ENCODE peak calls at places on chromosomes 5 and 9, in four cellular contexts. O, Y, G and W are unnamed samples.

GRCh38 chr9:113898151-113898550 is 22.0 kb downstream of the ZNF618 start:
- DNase-seq in O (no peak), Y (no peak), G (no peak), W (no peak)

GRCh38 chr9:20524776-20525175 is 97.5 kb downstream of the MLLT3 start:
- DNase-seq in G (peak), O (no peak), Y (no peak), W (no peak)

GRCh38 chr5:173597304-173597703 is 19.1 kb downstream of the BOD1 start:
- DNase-seq in O (no peak), Y (no peak), G (no peak), W (no peak)

GRCh38 chr5:127515693-127516440 is 1.6 kb upstream of the PRRC1 start:
- DNase-seq in G (no peak), Y (no peak), O (no peak), W (no peak)

GRCh38 chr5:51521583-51521982 is 138.3 kb downstream of the ISL1 start:
- DNase-seq in Y (no peak), O (no peak), G (no peak), W (no peak)

GRCh38 chr5:60161340-60161934 is 267.9 kb upstream of the PDE4D start:
- DNase-seq in Y (no peak), G (peak), O (no peak), W (peak)

GRCh38 chr5:2143646-2144386 is 261.1 kb upstream of the IRX4 start:
- DNase-seq in G (no peak), O (no peak), Y (no peak), W (no peak)

GRCh38 chr5:178677429-178677828 is 50.6 kb upstream of the CLK4 start:
- DNase-seq in G (no peak), Y (no peak), O (no peak), W (no peak)

GRCh38 chr9:122991370-122991830 is 42.1 kb upstream of the GPR21 start:
- DNase-seq in O (peak), Y (peak), G (peak), W (peak)

GRCh38 chr5:117077142-117077541 is 502.5 kb upstream of the SEMA6A start:
- DNase-seq in G (no peak), O (no peak), Y (no peak), W (no peak)

GRCh38 chr9:98518556-98518955 is 190.2 kb downstream of the GABBR2 start:
- DNase-seq in G (no peak), Y (no peak), O (no peak), W (no peak)

GRCh38 chr5:114952876-114953275 is 216.8 kb downstream of the TRIM36 start:
- DNase-seq in Y (no peak), G (no peak), O (no peak), W (no peak)

GRCh38 chr9:90065001-90065400 is 460.2 kb downstream of the GADD45G start:
- DNase-seq in Y (no peak), O (no peak), G (no peak), W (no peak)